ENCODE peak calls at places on chromosomes 2 and 18, in eight cellular contexts. R, O, Z, E, Y, A, C and V are unnamed samples. For H3K9me3 and H3K27me3, the result is how much of the 10 kb centered on the place peaks cover.

GRCh38 chr2:195660265-195660890 is 3.4 kb downstream of the SLC39A10 start:
- DNase-seq in C (no peak), E (peak), R (peak), O (peak), Z (peak), Y (peak), A (no peak), V (peak)

GRCh38 chr2:55123851-55124269 is 73.6 kb upstream of the RTN4 start:
- DNase-seq in O (no peak), Z (no peak), R (no peak), Y (no peak), A (no peak), C (no peak), E (peak), V (no peak)

GRCh38 chr2:151922845-151923666 is 94.8 kb upstream of the ARL5A start:
- DNase-seq in E (no peak), O (no peak), C (no peak), Z (peak), A (peak), Y (peak), R (peak), V (peak)

GRCh38 chr2:200405599-200406298 is 99.3 kb downstream of the SPATS2L start:
- DNase-seq in Y (peak), Z (no peak), R (no peak), O (no peak), C (peak), A (no peak), E (no peak), V (no peak)

GRCh38 chr2:43950383-43951008 is 45.3 kb downstream of the LRPPRC start:
- DNase-seq in R (no peak), O (no peak), E (peak), Z (no peak), A (no peak), Y (peak), C (peak), V (no peak)

GRCh38 chr18:69397096-69397495 is 3.6 kb upstream of the DOK6 start:
- DNase-seq in E (no peak), Y (no peak), Z (no peak), A (no peak), O (peak), C (peak), R (no peak), V (no peak)

GRCh38 chr2:236517463-236518077 is 52.1 kb upstream of the ACKR3 start:
- DNase-seq in R (no peak), E (no peak), C (no peak), O (no peak), Y (no peak), Z (no peak), A (no peak), V (no peak)

GRCh38 chr2:236768393-236769140 is 198.9 kb downstream of the ACKR3 start:
- DNase-seq in A (no peak), Y (no peak), O (no peak), Z (no peak), E (no peak), R (no peak), C (no peak), V (no peak)

GRCh38 chr18:8947576-8947975 is 154.9 kb upstream of the NDUFV2 start:
- DNase-seq in E (no peak), A (no peak), Y (no peak), R (no peak), C (no peak), O (peak), Z (no peak), V (no peak)

GRCh38 chr2:35783723-35784122 is 571.9 kb upstream of the CRIM1 start:
- DNase-seq in Z (no peak), E (no peak), O (no peak), R (no peak), A (no peak), C (no peak), Y (no peak), V (no peak)

GRCh38 chr2:223469270-223470057 is 132.7 kb downstream of the SCG2 start:
- DNase-seq in O (no peak), Y (peak), C (no peak), A (no peak), R (peak), Z (peak), E (no peak), V (no peak)

GRCh38 chr2:37653805-37654378 is 17.6 kb downstream of the CDC42EP3 start:
- DNase-seq in O (no peak), Z (peak), Y (peak), A (peak), C (no peak), E (peak), R (peak), V (no peak)

GRCh38 chr18:63859781-63860535 is 27.5 kb upstream of the SERPINB2 start:
- DNase-seq in E (no peak), O (no peak), R (no peak), Y (no peak), Z (no peak), C (no peak), A (no peak), V (no peak)

GRCh38 chr18:48517048-48517447 is 21.8 kb upstream of the CTIF start:
- DNase-seq in A (no peak), O (no peak), Y (no peak), E (no peak), C (no peak), R (no peak), Z (no peak), V (no peak)

GRCh38 chr2:125593036-125593435 is 1062.9 kb upstream of the GYPC start:
- DNase-seq in E (no peak), Z (no peak), Y (no peak), R (no peak), C (no peak), O (peak), A (no peak), V (no peak)

GRCh38 chr2:67871696-67872320 is 191.0 kb downstream of the C1D start:
- DNase-seq in O (no peak), R (no peak), A (no peak), Z (no peak), Y (no peak), C (no peak), E (no peak), V (no peak)

GRCh38 chr2:225025917-225026571 is 16.2 kb downstream of the DOCK10 start:
- DNase-seq in R (no peak), E (no peak), Y (peak), Z (no peak), O (no peak), A (no peak), C (no peak), V (no peak)

GRCh38 chr2:80256396-80257167 is 48.0 kb downstream of the LRRTM1 start:
- DNase-seq in E (peak), O (peak), A (no peak), Y (no peak), C (no peak), R (no peak), Z (no peak), V (no peak)

GRCh38 chr2:222919841-222920609 is 59.2 kb downstream of the ACSL3 start:
- DNase-seq in C (no peak), A (no peak), Z (no peak), E (no peak), R (no peak), O (no peak), Y (peak), V (no peak)

GRCh38 chr2:146992466-146992865 is 852.4 kb upstream of the ACVR2A start:
- DNase-seq in A (no peak), R (no peak), O (no peak), E (no peak), Z (no peak), Y (no peak), C (no peak), V (no peak)

GRCh38 chr2:146989726-146990125 is 855.1 kb upstream of the ACVR2A start:
- DNase-seq in R (no peak), E (no peak), C (no peak), A (no peak), O (no peak), Z (no peak), Y (no peak), V (no peak)

GRCh38 chr2:146994246-146994645 is 850.6 kb upstream of the ACVR2A start:
- DNase-seq in O (no peak), A (no peak), E (no peak), Z (no peak), R (no peak), Y (no peak), C (no peak), V (no peak)

GRCh38 chr2:146990311-146990781 is 854.5 kb upstream of the ACVR2A start:
- DNase-seq in O (no peak), R (no peak), A (no peak), E (no peak), C (no peak), Y (no peak), Z (no peak), V (no peak)

GRCh38 chr2:146992057-146992456 is 852.8 kb upstream of the ACVR2A start:
- DNase-seq in Y (no peak), E (no peak), C (no peak), R (no peak), A (no peak), Z (no peak), O (no peak), V (no peak)
- H3K9me3 ChIP-seq in Y (under half), E (under half), C (under half), R (under half), A (under half), Z (under half), O (under half), V (under half)

GRCh38 chr2:17542471-17542870 is 2.0 kb downstream of the VSNL1 start:
- DNase-seq in C (no peak), E (no peak), Y (peak), Z (no peak), R (no peak), A (no peak), O (no peak), V (no peak)
- H3K27me3 ChIP-seq in C (under half), E (under half), Y (under half), Z (under half), R (under half), A (under half), O (half or more), V (under half)

GRCh38 chr2:142938240-142938639 is 60.8 kb downstream of the KYNU start:
- DNase-seq in E (no peak), C (no peak), Z (no peak), R (no peak), O (no peak), A (no peak), Y (no peak), V (no peak)
- H3K9me3 ChIP-seq in E (under half), C (under half), Z (under half), R (under half), O (under half), A (under half), Y (under half), V (under half)

GRCh38 chr18:57835904-57836303 is 32.8 kb upstream of the ATP8B1 start:
- DNase-seq in E (no peak), O (no peak), A (no peak), Z (no peak), R (no peak), C (no peak), Y (no peak), V (no peak)

GRCh38 chr18:57833441-57834101 is 30.5 kb upstream of the ATP8B1 start:
- DNase-seq in E (no peak), Y (no peak), Z (no peak), R (no peak), C (no peak), O (no peak), A (no peak), V (no peak)

GRCh38 chr18:57836557-57836956 is 33.4 kb upstream of the ATP8B1 start:
- DNase-seq in R (no peak), Y (no peak), O (no peak), A (no peak), E (no peak), C (no peak), Z (no peak), V (no peak)

GRCh38 chr18:57832730-57833129 is 29.6 kb upstream of the ATP8B1 start:
- DNase-seq in O (no peak), Y (no peak), Z (no peak), C (no peak), E (no peak), R (no peak), A (no peak), V (no peak)

DNA sequence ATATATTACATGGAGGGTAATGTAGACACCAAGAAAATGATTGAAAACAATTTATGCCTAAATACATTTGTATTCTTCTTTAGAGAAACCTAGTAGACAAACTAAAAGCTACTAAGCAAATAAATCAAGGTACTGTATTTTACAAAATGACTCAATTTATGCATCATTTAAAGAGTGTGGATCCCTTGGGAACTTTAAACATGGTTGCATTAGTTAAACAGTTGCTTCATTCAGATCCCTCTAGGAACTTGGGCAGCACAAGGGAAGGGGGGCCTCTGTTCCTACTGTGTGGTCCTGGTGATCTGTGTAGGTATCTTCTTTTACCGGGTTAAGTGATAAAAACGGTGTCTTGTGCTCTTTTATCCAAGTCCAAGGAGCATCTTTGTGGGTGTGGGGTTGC is 31.5 kb upstream of the ATP8B1 start:
- DNase-seq in C (no peak), A (no peak), O (no peak), R (no peak), E (no peak), Z (no peak), Y (no peak), V (no peak)
- H3K27me3 ChIP-seq in C (under half), A (under half), O (under half), R (under half), E (under half), Z (under half), Y (under half), V (under half)

DNA sequence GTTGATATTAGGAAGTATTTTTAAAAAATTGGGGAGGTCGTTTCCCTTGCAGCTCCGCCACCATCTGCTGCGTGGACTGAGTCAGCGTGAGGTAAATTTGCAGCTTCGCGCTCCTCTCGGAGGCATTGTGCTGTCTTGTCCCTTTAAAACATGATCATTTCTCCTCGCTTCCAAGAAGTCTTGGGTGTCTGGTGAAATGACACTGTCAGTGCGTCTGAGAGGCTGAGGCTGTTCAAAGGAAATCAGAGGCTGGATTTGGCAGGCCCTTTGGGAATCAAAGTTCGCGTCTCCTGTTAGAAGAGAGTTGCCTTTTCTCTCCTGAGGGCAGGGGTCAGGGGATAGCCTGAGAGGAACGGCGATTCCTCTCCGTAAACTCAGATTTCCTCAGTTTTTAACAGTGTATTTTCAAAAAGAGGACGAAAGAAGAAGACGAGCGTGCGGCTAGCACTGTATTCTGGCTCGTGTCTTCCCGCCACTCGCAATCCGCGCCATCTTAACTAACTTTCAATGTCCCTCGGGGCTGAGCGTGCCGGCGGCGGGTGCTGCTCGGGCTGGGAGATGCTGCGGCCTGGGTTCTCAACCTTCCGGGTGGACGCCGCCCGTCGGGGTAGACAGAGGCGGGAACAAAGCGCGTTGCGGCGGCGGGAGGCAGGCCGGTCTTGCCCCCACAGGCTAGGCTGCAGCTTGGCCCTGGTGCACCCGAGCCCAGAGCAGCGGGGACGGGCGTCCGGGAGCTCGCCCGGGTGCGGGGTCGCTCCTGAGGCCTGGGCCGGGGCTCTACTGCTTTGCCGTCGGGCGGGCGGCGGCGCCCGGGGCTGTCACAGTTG is 11.5 kb downstream of the TBR1 start:
- DNase-seq in O (peak), A (no peak), E (no peak), Y (no peak), C (no peak), Z (no peak), R (no peak), V (no peak)
- H3K9me3 ChIP-seq in O (under half), A (under half), E (under half), Y (under half), C (under half), Z (under half), R (under half), V (under half)